ENCODE peak calls at places on chromosomes 5 and 9, in eight cellular contexts. One of them, this sample, is unnamed.
A peak's percentile ranks its signal among the peaks of the same experiment; 100 is the strongest.

GRCh38 chr5:126188804-126189203 is 234.4 kb upstream of the GRAMD2B start:
- DNase-seq in activated CD4-positive, alpha-beta memory T cell treated with anti-CD3 and anti-CD28 coated beads for 36 hours: no peak
- DNase-seq in upper lobe of right lung: no peak
- DNase-seq in NCI-H460: no peak
- DNase-seq in NCI-H2107: no peak
- DNase-seq in WERI-Rb-1: no peak
- DNase-seq in mesenchymal stem cell: no peak
- DNase-seq in stimulated activated CD4-positive, alpha-beta T cell treated with anti-CD3 and anti-CD28 coated beads, Interleukin-1b, Interleukin-23, amount 100 ng/mL, for 4 hours: no peak
- DNase-seq in this sample: no peak

GRCh38 chr9:36559036-36559695 is 13.5 kb upstream of the MELK start:
- DNase-seq in upper lobe of right lung: no peak
- DNase-seq in WERI-Rb-1: no peak
- DNase-seq in NCI-H2107: no peak
- DNase-seq in mesenchymal stem cell: peak; percentile 65
- DNase-seq in stimulated activated CD4-positive, alpha-beta T cell treated with anti-CD3 and anti-CD28 coated beads, Interleukin-1b, Interleukin-23, amount 100 ng/mL, for 4 hours: no peak
- DNase-seq in activated CD4-positive, alpha-beta memory T cell treated with anti-CD3 and anti-CD28 coated beads for 36 hours: no peak
- DNase-seq in NCI-H460: no peak
- DNase-seq in this sample: no peak

GRCh38 chr5:177426566-177427210 is at the start of gene GRK6:
- DNase-seq in activated CD4-positive, alpha-beta memory T cell treated with anti-CD3 and anti-CD28 coated beads for 36 hours: peak; percentile 82
- DNase-seq in mesenchymal stem cell: peak; percentile 48
- DNase-seq in WERI-Rb-1: peak; percentile 25
- DNase-seq in upper lobe of right lung: peak; percentile 86
- DNase-seq in NCI-H2107: no peak
- DNase-seq in stimulated activated CD4-positive, alpha-beta T cell treated with anti-CD3 and anti-CD28 coated beads, Interleukin-1b, Interleukin-23, amount 100 ng/mL, for 4 hours: peak; percentile 42
- DNase-seq in NCI-H460: no peak
- DNase-seq in this sample: peak; percentile 78

GRCh38 chr9:81671880-81672280 is 17.5 kb downstream of the TLE1 start:
- DNase-seq in NCI-H2107: no peak
- DNase-seq in activated CD4-positive, alpha-beta memory T cell treated with anti-CD3 and anti-CD28 coated beads for 36 hours: no peak
- DNase-seq in stimulated activated CD4-positive, alpha-beta T cell treated with anti-CD3 and anti-CD28 coated beads, Interleukin-1b, Interleukin-23, amount 100 ng/mL, for 4 hours: no peak
- DNase-seq in NCI-H460: no peak
- DNase-seq in WERI-Rb-1: no peak
- DNase-seq in mesenchymal stem cell: peak; percentile 32
- DNase-seq in upper lobe of right lung: peak; percentile 65
- DNase-seq in this sample: no peak

GRCh38 chr5:100614308-100614707 is 79.1 kb downstream of the FAM174A start:
- DNase-seq in WERI-Rb-1: no peak
- DNase-seq in activated CD4-positive, alpha-beta memory T cell treated with anti-CD3 and anti-CD28 coated beads for 36 hours: no peak
- DNase-seq in stimulated activated CD4-positive, alpha-beta T cell treated with anti-CD3 and anti-CD28 coated beads, Interleukin-1b, Interleukin-23, amount 100 ng/mL, for 4 hours: no peak
- DNase-seq in NCI-H460: no peak
- DNase-seq in NCI-H2107: no peak
- DNase-seq in mesenchymal stem cell: no peak
- DNase-seq in upper lobe of right lung: no peak
- DNase-seq in this sample: no peak

GRCh38 chr9:16825971-16826370 is 44.5 kb downstream of the BNC2 start:
- DNase-seq in WERI-Rb-1: peak; percentile 47
- DNase-seq in mesenchymal stem cell: peak; percentile 94
- DNase-seq in stimulated activated CD4-positive, alpha-beta T cell treated with anti-CD3 and anti-CD28 coated beads, Interleukin-1b, Interleukin-23, amount 100 ng/mL, for 4 hours: no peak
- DNase-seq in activated CD4-positive, alpha-beta memory T cell treated with anti-CD3 and anti-CD28 coated beads for 36 hours: no peak
- DNase-seq in upper lobe of right lung: no peak
- DNase-seq in NCI-H2107: no peak
- DNase-seq in NCI-H460: no peak
- DNase-seq in this sample: no peak

GRCh38 chr9:8895498-8896224 is 1096.1 kb upstream of the DMAC1 start:
- DNase-seq in WERI-Rb-1: peak; percentile 13
- DNase-seq in NCI-H460: peak; percentile 49
- DNase-seq in NCI-H2107: peak; percentile 8
- DNase-seq in mesenchymal stem cell: peak; percentile 50
- DNase-seq in activated CD4-positive, alpha-beta memory T cell treated with anti-CD3 and anti-CD28 coated beads for 36 hours: no peak
- DNase-seq in upper lobe of right lung: no peak
- DNase-seq in stimulated activated CD4-positive, alpha-beta T cell treated with anti-CD3 and anti-CD28 coated beads, Interleukin-1b, Interleukin-23, amount 100 ng/mL, for 4 hours: no peak
- DNase-seq in this sample: no peak

GRCh38 chr5:92364986-92365550 is 982.0 kb upstream of the ARRDC3 start:
- DNase-seq in upper lobe of right lung: no peak
- DNase-seq in NCI-H460: no peak
- DNase-seq in NCI-H2107: no peak
- DNase-seq in activated CD4-positive, alpha-beta memory T cell treated with anti-CD3 and anti-CD28 coated beads for 36 hours: no peak
- DNase-seq in WERI-Rb-1: no peak
- DNase-seq in stimulated activated CD4-positive, alpha-beta T cell treated with anti-CD3 and anti-CD28 coated beads, Interleukin-1b, Interleukin-23, amount 100 ng/mL, for 4 hours: no peak
- DNase-seq in mesenchymal stem cell: peak; percentile 1
- DNase-seq in this sample: no peak

GRCh38 chr9:78149738-78150291 is 86.1 kb upstream of the CEP78 start:
- DNase-seq in NCI-H460: no peak
- DNase-seq in stimulated activated CD4-positive, alpha-beta T cell treated with anti-CD3 and anti-CD28 coated beads, Interleukin-1b, Interleukin-23, amount 100 ng/mL, for 4 hours: no peak
- DNase-seq in activated CD4-positive, alpha-beta memory T cell treated with anti-CD3 and anti-CD28 coated beads for 36 hours: no peak
- DNase-seq in mesenchymal stem cell: no peak
- DNase-seq in WERI-Rb-1: no peak
- DNase-seq in upper lobe of right lung: no peak
- DNase-seq in NCI-H2107: no peak
- DNase-seq in this sample: no peak

GRCh38 chr5:150505041-150505511 is 2.9 kb upstream of the NDST1 start:
- DNase-seq in upper lobe of right lung: no peak
- DNase-seq in mesenchymal stem cell: no peak
- DNase-seq in stimulated activated CD4-positive, alpha-beta T cell treated with anti-CD3 and anti-CD28 coated beads, Interleukin-1b, Interleukin-23, amount 100 ng/mL, for 4 hours: no peak
- DNase-seq in NCI-H2107: no peak
- DNase-seq in WERI-Rb-1: no peak
- DNase-seq in activated CD4-positive, alpha-beta memory T cell treated with anti-CD3 and anti-CD28 coated beads for 36 hours: no peak
- DNase-seq in NCI-H460: no peak
- DNase-seq in this sample: no peak

GRCh38 chr9:70590264-70590646 is 175.8 kb upstream of the KLF9 start:
- DNase-seq in NCI-H2107: no peak
- DNase-seq in activated CD4-positive, alpha-beta memory T cell treated with anti-CD3 and anti-CD28 coated beads for 36 hours: no peak
- DNase-seq in WERI-Rb-1: no peak
- DNase-seq in mesenchymal stem cell: peak; percentile 53
- DNase-seq in upper lobe of right lung: no peak
- DNase-seq in NCI-H460: no peak
- DNase-seq in stimulated activated CD4-positive, alpha-beta T cell treated with anti-CD3 and anti-CD28 coated beads, Interleukin-1b, Interleukin-23, amount 100 ng/mL, for 4 hours: no peak
- DNase-seq in this sample: no peak

GRCh38 chr9:14395300-14396082 is 81.5 kb upstream of the NFIB start:
- DNase-seq in upper lobe of right lung: no peak
- DNase-seq in stimulated activated CD4-positive, alpha-beta T cell treated with anti-CD3 and anti-CD28 coated beads, Interleukin-1b, Interleukin-23, amount 100 ng/mL, for 4 hours: no peak
- DNase-seq in mesenchymal stem cell: no peak
- DNase-seq in NCI-H2107: no peak
- DNase-seq in activated CD4-positive, alpha-beta memory T cell treated with anti-CD3 and anti-CD28 coated beads for 36 hours: no peak
- DNase-seq in NCI-H460: no peak
- DNase-seq in WERI-Rb-1: no peak
- DNase-seq in this sample: no peak

GRCh38 chr9:125447202-125447802 is 185.7 kb downstream of the GAPVD1 start:
- DNase-seq in mesenchymal stem cell: no peak
- DNase-seq in activated CD4-positive, alpha-beta memory T cell treated with anti-CD3 and anti-CD28 coated beads for 36 hours: no peak
- DNase-seq in upper lobe of right lung: no peak
- DNase-seq in WERI-Rb-1: no peak
- DNase-seq in stimulated activated CD4-positive, alpha-beta T cell treated with anti-CD3 and anti-CD28 coated beads, Interleukin-1b, Interleukin-23, amount 100 ng/mL, for 4 hours: no peak
- DNase-seq in NCI-H460: no peak
- DNase-seq in NCI-H2107: no peak
- DNase-seq in this sample: no peak

GRCh38 chr5:50694027-50694590 is 27.7 kb downstream of the PARP8 start:
- DNase-seq in NCI-H460: no peak
- DNase-seq in activated CD4-positive, alpha-beta memory T cell treated with anti-CD3 and anti-CD28 coated beads for 36 hours: no peak
- DNase-seq in NCI-H2107: no peak
- DNase-seq in mesenchymal stem cell: peak; percentile 50
- DNase-seq in WERI-Rb-1: no peak
- DNase-seq in upper lobe of right lung: no peak
- DNase-seq in stimulated activated CD4-positive, alpha-beta T cell treated with anti-CD3 and anti-CD28 coated beads, Interleukin-1b, Interleukin-23, amount 100 ng/mL, for 4 hours: no peak
- DNase-seq in this sample: no peak

GRCh38 chr5:172931001-172931536 is 28.2 kb upstream of the RPL26L1 start:
- DNase-seq in WERI-Rb-1: no peak
- DNase-seq in NCI-H460: peak; percentile 90
- DNase-seq in NCI-H2107: no peak
- DNase-seq in activated CD4-positive, alpha-beta memory T cell treated with anti-CD3 and anti-CD28 coated beads for 36 hours: no peak
- DNase-seq in mesenchymal stem cell: peak; percentile 91
- DNase-seq in upper lobe of right lung: no peak
- DNase-seq in stimulated activated CD4-positive, alpha-beta T cell treated with anti-CD3 and anti-CD28 coated beads, Interleukin-1b, Interleukin-23, amount 100 ng/mL, for 4 hours: no peak
- DNase-seq in this sample: no peak

GRCh38 chr9:131394464-131395026 is 659 bp downstream of the PRRC2B start:
- DNase-seq in NCI-H2107: no peak
- DNase-seq in mesenchymal stem cell: peak; percentile 79
- DNase-seq in activated CD4-positive, alpha-beta memory T cell treated with anti-CD3 and anti-CD28 coated beads for 36 hours: peak; percentile 62
- DNase-seq in upper lobe of right lung: peak; percentile 79
- DNase-seq in WERI-Rb-1: peak; percentile 43
- DNase-seq in NCI-H460: no peak
- DNase-seq in stimulated activated CD4-positive, alpha-beta T cell treated with anti-CD3 and anti-CD28 coated beads, Interleukin-1b, Interleukin-23, amount 100 ng/mL, for 4 hours: no peak
- DNase-seq in this sample: peak; percentile 63

GRCh38 chr5:24621809-24622208 is 23.0 kb downstream of the CDH10 start:
- DNase-seq in NCI-H2107: no peak
- DNase-seq in stimulated activated CD4-positive, alpha-beta T cell treated with anti-CD3 and anti-CD28 coated beads, Interleukin-1b, Interleukin-23, amount 100 ng/mL, for 4 hours: no peak
- DNase-seq in activated CD4-positive, alpha-beta memory T cell treated with anti-CD3 and anti-CD28 coated beads for 36 hours: no peak
- DNase-seq in NCI-H460: peak; percentile 68
- DNase-seq in WERI-Rb-1: no peak
- DNase-seq in upper lobe of right lung: no peak
- DNase-seq in mesenchymal stem cell: peak; percentile 83
- DNase-seq in this sample: no peak

GRCh38 chr5:113447651-113448050 is 12.9 kb upstream of the TSSK1B start:
- DNase-seq in NCI-H2107: no peak
- DNase-seq in mesenchymal stem cell: no peak
- DNase-seq in NCI-H460: no peak
- DNase-seq in WERI-Rb-1: peak; percentile 60
- DNase-seq in activated CD4-positive, alpha-beta memory T cell treated with anti-CD3 and anti-CD28 coated beads for 36 hours: no peak
- DNase-seq in upper lobe of right lung: no peak
- DNase-seq in stimulated activated CD4-positive, alpha-beta T cell treated with anti-CD3 and anti-CD28 coated beads, Interleukin-1b, Interleukin-23, amount 100 ng/mL, for 4 hours: no peak
- DNase-seq in this sample: no peak

GRCh38 chr5:150148408-150148927 is 7.2 kb downstream of the PDGFRB start:
- DNase-seq in NCI-H2107: no peak
- DNase-seq in activated CD4-positive, alpha-beta memory T cell treated with anti-CD3 and anti-CD28 coated beads for 36 hours: no peak
- DNase-seq in upper lobe of right lung: no peak
- DNase-seq in mesenchymal stem cell: no peak
- DNase-seq in NCI-H460: no peak
- DNase-seq in stimulated activated CD4-positive, alpha-beta T cell treated with anti-CD3 and anti-CD28 coated beads, Interleukin-1b, Interleukin-23, amount 100 ng/mL, for 4 hours: no peak
- DNase-seq in WERI-Rb-1: no peak
- DNase-seq in this sample: no peak

GRCh38 chr9:108565651-108566378 is 290.0 kb downstream of the ACTL7B start:
- DNase-seq in stimulated activated CD4-positive, alpha-beta T cell treated with anti-CD3 and anti-CD28 coated beads, Interleukin-1b, Interleukin-23, amount 100 ng/mL, for 4 hours: no peak
- DNase-seq in NCI-H2107: peak; percentile 17
- DNase-seq in upper lobe of right lung: no peak
- DNase-seq in mesenchymal stem cell: peak; percentile 85
- DNase-seq in activated CD4-positive, alpha-beta memory T cell treated with anti-CD3 and anti-CD28 coated beads for 36 hours: no peak
- DNase-seq in WERI-Rb-1: peak; percentile 60
- DNase-seq in NCI-H460: peak; percentile 87
- DNase-seq in this sample: no peak

GRCh38 chr5:147522435-147522834 is 12.6 kb upstream of the DPYSL3 start:
- DNase-seq in activated CD4-positive, alpha-beta memory T cell treated with anti-CD3 and anti-CD28 coated beads for 36 hours: no peak
- DNase-seq in WERI-Rb-1: no peak
- DNase-seq in NCI-H460: no peak
- DNase-seq in upper lobe of right lung: no peak
- DNase-seq in stimulated activated CD4-positive, alpha-beta T cell treated with anti-CD3 and anti-CD28 coated beads, Interleukin-1b, Interleukin-23, amount 100 ng/mL, for 4 hours: no peak
- DNase-seq in mesenchymal stem cell: no peak
- DNase-seq in NCI-H2107: no peak
- DNase-seq in this sample: no peak

GRCh38 chr9:131701789-131702337 is 38.0 kb downstream of the RAPGEF1 start:
- DNase-seq in NCI-H460: no peak
- DNase-seq in stimulated activated CD4-positive, alpha-beta T cell treated with anti-CD3 and anti-CD28 coated beads, Interleukin-1b, Interleukin-23, amount 100 ng/mL, for 4 hours: no peak
- DNase-seq in upper lobe of right lung: no peak
- DNase-seq in NCI-H2107: no peak
- DNase-seq in mesenchymal stem cell: peak; percentile 79
- DNase-seq in WERI-Rb-1: no peak
- DNase-seq in activated CD4-positive, alpha-beta memory T cell treated with anti-CD3 and anti-CD28 coated beads for 36 hours: no peak
- DNase-seq in this sample: no peak

GRCh38 chr9:6525326-6526040 is 112.5 kb downstream of the UHRF2 start:
- DNase-seq in upper lobe of right lung: no peak
- DNase-seq in stimulated activated CD4-positive, alpha-beta T cell treated with anti-CD3 and anti-CD28 coated beads, Interleukin-1b, Interleukin-23, amount 100 ng/mL, for 4 hours: no peak
- DNase-seq in WERI-Rb-1: no peak
- DNase-seq in mesenchymal stem cell: peak; percentile 14
- DNase-seq in NCI-H2107: no peak
- DNase-seq in NCI-H460: no peak
- DNase-seq in activated CD4-positive, alpha-beta memory T cell treated with anti-CD3 and anti-CD28 coated beads for 36 hours: no peak
- DNase-seq in this sample: no peak

GRCh38 chr9:18717751-18718150 is 243.8 kb downstream of the ADAMTSL1 start:
- DNase-seq in NCI-H460: no peak
- DNase-seq in activated CD4-positive, alpha-beta memory T cell treated with anti-CD3 and anti-CD28 coated beads for 36 hours: no peak
- DNase-seq in upper lobe of right lung: no peak
- DNase-seq in WERI-Rb-1: no peak
- DNase-seq in NCI-H2107: no peak
- DNase-seq in stimulated activated CD4-positive, alpha-beta T cell treated with anti-CD3 and anti-CD28 coated beads, Interleukin-1b, Interleukin-23, amount 100 ng/mL, for 4 hours: no peak
- DNase-seq in mesenchymal stem cell: no peak
- DNase-seq in this sample: no peak

GRCh38 chr9:81772144-81772543 is 82.8 kb upstream of the TLE1 start:
- DNase-seq in activated CD4-positive, alpha-beta memory T cell treated with anti-CD3 and anti-CD28 coated beads for 36 hours: no peak
- DNase-seq in stimulated activated CD4-positive, alpha-beta T cell treated with anti-CD3 and anti-CD28 coated beads, Interleukin-1b, Interleukin-23, amount 100 ng/mL, for 4 hours: no peak
- DNase-seq in NCI-H460: no peak
- DNase-seq in mesenchymal stem cell: peak; percentile 28
- DNase-seq in NCI-H2107: no peak
- DNase-seq in upper lobe of right lung: no peak
- DNase-seq in WERI-Rb-1: no peak
- DNase-seq in this sample: no peak

GRCh38 chr5:99063737-99064136 is 134.9 kb upstream of the CHD1 start:
- DNase-seq in stimulated activated CD4-positive, alpha-beta T cell treated with anti-CD3 and anti-CD28 coated beads, Interleukin-1b, Interleukin-23, amount 100 ng/mL, for 4 hours: no peak
- DNase-seq in upper lobe of right lung: no peak
- DNase-seq in WERI-Rb-1: no peak
- DNase-seq in NCI-H460: no peak
- DNase-seq in mesenchymal stem cell: peak; percentile 11
- DNase-seq in activated CD4-positive, alpha-beta memory T cell treated with anti-CD3 and anti-CD28 coated beads for 36 hours: no peak
- DNase-seq in NCI-H2107: no peak
- DNase-seq in this sample: no peak

GRCh38 chr5:54254482-54255198 is 55.7 kb downstream of the ARL15 start:
- DNase-seq in NCI-H2107: no peak
- DNase-seq in mesenchymal stem cell: no peak
- DNase-seq in upper lobe of right lung: no peak
- DNase-seq in activated CD4-positive, alpha-beta memory T cell treated with anti-CD3 and anti-CD28 coated beads for 36 hours: no peak
- DNase-seq in WERI-Rb-1: peak; percentile 23
- DNase-seq in stimulated activated CD4-positive, alpha-beta T cell treated with anti-CD3 and anti-CD28 coated beads, Interleukin-1b, Interleukin-23, amount 100 ng/mL, for 4 hours: no peak
- DNase-seq in NCI-H460: no peak
- DNase-seq in this sample: no peak

GRCh38 chr9:83062653-83063527 is at the start of gene RASEF:
- DNase-seq in mesenchymal stem cell: peak; percentile 53
- DNase-seq in NCI-H460: no peak
- DNase-seq in stimulated activated CD4-positive, alpha-beta T cell treated with anti-CD3 and anti-CD28 coated beads, Interleukin-1b, Interleukin-23, amount 100 ng/mL, for 4 hours: no peak
- DNase-seq in NCI-H2107: no peak
- DNase-seq in WERI-Rb-1: peak; percentile 74
- DNase-seq in activated CD4-positive, alpha-beta memory T cell treated with anti-CD3 and anti-CD28 coated beads for 36 hours: no peak
- DNase-seq in upper lobe of right lung: peak; percentile 93
- DNase-seq in this sample: no peak

GRCh38 chr5:89396262-89396975 is 513.4 kb upstream of the MEF2C start:
- DNase-seq in WERI-Rb-1: no peak
- DNase-seq in activated CD4-positive, alpha-beta memory T cell treated with anti-CD3 and anti-CD28 coated beads for 36 hours: no peak
- DNase-seq in upper lobe of right lung: no peak
- DNase-seq in NCI-H460: no peak
- DNase-seq in stimulated activated CD4-positive, alpha-beta T cell treated with anti-CD3 and anti-CD28 coated beads, Interleukin-1b, Interleukin-23, amount 100 ng/mL, for 4 hours: no peak
- DNase-seq in NCI-H2107: no peak
- DNase-seq in mesenchymal stem cell: peak; percentile 80
- DNase-seq in this sample: no peak

This sample was measured in CD8-positive, alpha-beta T cell.